ENCODE peak calls at places on chromosome 21, in eight cellular contexts. Q, T, M, F, R, Y, Z and W are unnamed samples.

GRCh38 chr21:36854391-36854790 is 112.1 kb downstream of the HLCS start:
- DNase-seq in Q (no peak), T (no peak), M (no peak), F (peak), R (no peak), Y (no peak), Z (peak), W (peak)

GRCh38 chr21:31911138-31911907 is 38.5 kb downstream of the HUNK start:
- DNase-seq in Q (no peak), T (no peak), M (no peak), F (no peak), R (no peak), Y (no peak), Z (no peak), W (no peak)

GRCh38 chr21:17779486-17779885 is 39.7 kb downstream of the C21orf91 start:
- DNase-seq in Q (no peak), T (no peak), M (no peak), F (no peak), R (no peak), Y (no peak), Z (no peak), W (no peak)

GRCh38 chr21:43585924-43586411 is 73.3 kb downstream of the HSF2BP start:
- DNase-seq in Q (peak), T (peak), M (no peak), F (no peak), R (no peak), Y (peak), Z (peak), W (no peak)

GRCh38 chr21:44011123-44011773 is 861 bp upstream of the TRAPPC10 start:
- DNase-seq in Q (no peak), T (no peak), M (no peak), F (no peak), R (peak), Y (no peak), Z (peak), W (no peak)

GRCh38 chr21:38661296-38662223 is 144.2 kb upstream of the ETS2 start:
- DNase-seq in Q (no peak), T (no peak), M (no peak), F (no peak), R (no peak), Y (no peak), Z (peak), W (peak)

GRCh38 chr21:27703806-27704205 is 736.9 kb upstream of the ADAMTS5 start:
- DNase-seq in Q (no peak), T (no peak), M (no peak), F (no peak), R (no peak), Y (no peak), Z (no peak), W (no peak)

GRCh38 chr21:33640697-33641338 is 723 bp downstream of the CRYZL1 start:
- DNase-seq in Q (no peak), T (peak), M (no peak), F (no peak), R (no peak), Y (no peak), Z (no peak), W (peak)

GRCh38 chr21:31888936-31889371 is 16.1 kb downstream of the HUNK start:
- DNase-seq in Q (no peak), T (peak), M (no peak), F (no peak), R (no peak), Y (no peak), Z (no peak), W (no peak)

GRCh38 chr21:27157097-27157496 is 190.2 kb upstream of the ADAMTS5 start:
- DNase-seq in Q (no peak), T (no peak), M (no peak), F (no peak), R (no peak), Y (no peak), Z (no peak), W (no peak)

GRCh38 chr21:43884861-43885370 is 19.9 kb downstream of the AGPAT3 start:
- DNase-seq in Q (no peak), T (no peak), M (no peak), F (no peak), R (no peak), Y (no peak), Z (peak), W (peak)

GRCh38 chr21:28454978-28455600 is 537.6 kb downstream of the LTN1 start:
- DNase-seq in Q (no peak), T (no peak), M (no peak), F (no peak), R (no peak), Y (no peak), Z (no peak), W (no peak)

GRCh38 chr21:17967319-17967718 is 148.2 kb upstream of the C21orf91 start:
- DNase-seq in Q (no peak), T (no peak), M (no peak), F (no peak), R (no peak), Y (no peak), Z (no peak), W (no peak)

GRCh38 chr21:27425172-27425571 is 458.3 kb upstream of the ADAMTS5 start:
- DNase-seq in Q (no peak), T (no peak), M (no peak), F (no peak), R (no peak), Y (no peak), Z (no peak), W (no peak)

GRCh38 chr21:31132574-31133242 is 94.4 kb upstream of the KRTAP19-8 start:
- DNase-seq in Q (no peak), T (no peak), M (no peak), F (no peak), R (no peak), Y (no peak), Z (no peak), W (no peak)

GRCh38 chr21:35921471-35921870 is 138.9 kb downstream of the SETD4 start:
- DNase-seq in Q (no peak), T (no peak), M (no peak), F (no peak), R (no peak), Y (no peak), Z (no peak), W (no peak)

GRCh38 chr21:33470701-33471100 is 9.1 kb downstream of the TMEM50B start:
- DNase-seq in Q (no peak), T (no peak), M (no peak), F (no peak), R (no peak), Y (no peak), Z (no peak), W (no peak)

GRCh38 chr21:33843216-33843615 is 72.4 kb downstream of the ATP5PO start:
- DNase-seq in Q (no peak), T (no peak), M (no peak), F (no peak), R (no peak), Y (no peak), Z (no peak), W (no peak)

GRCh38 chr21:36727886-36728285 is 29.0 kb downstream of the SIM2 start:
- DNase-seq in Q (no peak), T (no peak), M (no peak), F (no peak), R (no peak), Y (no peak), Z (no peak), W (no peak)

GRCh38 chr21:27422435-27422834 is 455.5 kb upstream of the ADAMTS5 start:
- DNase-seq in Q (no peak), T (no peak), M (no peak), F (no peak), R (no peak), Y (no peak), Z (no peak), W (no peak)

GRCh38 chr21:33149166-33149565 is 79.2 kb downstream of the OLIG1 start:
- DNase-seq in Q (no peak), T (no peak), M (no peak), F (no peak), R (no peak), Y (no peak), Z (no peak), W (no peak)

GRCh38 chr21:26572668-26573381 is at the start of gene CYYR1:
- DNase-seq in Q (no peak), T (no peak), M (no peak), F (peak), R (no peak), Y (no peak), Z (peak), W (no peak)

GRCh38 chr21:38352536-38353219 is 95.9 kb downstream of the KCNJ15 start:
- DNase-seq in Q (no peak), T (peak), M (no peak), F (no peak), R (no peak), Y (peak), Z (no peak), W (peak)

GRCh38 chr21:43728467-43729390 is 9.8 kb downstream of the PDXK start:
- DNase-seq in Q (peak), T (peak), M (peak), F (peak), R (peak), Y (peak), Z (peak), W (peak)

GRCh38 chr21:28160378-28160777 is 832.3 kb downstream of the LTN1 start:
- DNase-seq in Q (no peak), T (no peak), M (no peak), F (no peak), R (peak), Y (no peak), Z (no peak), W (no peak)

GRCh38 chr21:10641107-10641506 is 119.7 kb downstream of the TPTE start:
- DNase-seq in Q (no peak), T (no peak), M (no peak), F (no peak), R (no peak), Y (no peak), Z (no peak), W (no peak)

GRCh38 chr21:34886554-34887385 is 162.3 kb downstream of the RUNX1 start:
- DNase-seq in Q (peak), T (peak), M (no peak), F (no peak), R (peak), Y (no peak), Z (no peak), W (peak)
- TF ChIP-seq POLR2A in Q (no peak), T (no peak), M (no peak), F (no peak), R (no peak), Y (no peak), Z (no peak), W (no peak)

DNA sequence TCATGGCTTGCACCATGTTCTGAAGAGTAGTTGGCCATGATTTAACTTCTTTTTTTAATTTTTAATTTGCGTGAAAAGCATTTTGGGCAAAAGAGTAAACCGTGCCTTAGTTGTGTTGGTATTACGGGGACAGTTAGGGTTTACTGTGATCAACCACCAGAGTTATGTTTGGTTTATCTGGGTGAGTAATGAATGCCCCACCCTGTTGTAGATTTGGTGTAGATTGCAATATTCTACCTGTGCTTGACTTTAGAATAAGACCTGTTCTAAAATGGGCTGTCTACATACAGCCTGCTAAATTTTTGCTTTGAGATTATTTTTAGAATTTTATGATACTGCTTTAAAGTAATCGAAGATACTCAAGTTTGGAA is 1.4 kb downstream of the USP25 start:
- DNase-seq in Q (no peak), T (no peak), M (no peak), F (no peak), R (no peak), Y (no peak), Z (no peak), W (peak)
- TF ChIP-seq POLR2A in Q (no peak), T (no peak), M (no peak), F (no peak), R (no peak), Y (no peak), Z (no peak), W (no peak)

DNA sequence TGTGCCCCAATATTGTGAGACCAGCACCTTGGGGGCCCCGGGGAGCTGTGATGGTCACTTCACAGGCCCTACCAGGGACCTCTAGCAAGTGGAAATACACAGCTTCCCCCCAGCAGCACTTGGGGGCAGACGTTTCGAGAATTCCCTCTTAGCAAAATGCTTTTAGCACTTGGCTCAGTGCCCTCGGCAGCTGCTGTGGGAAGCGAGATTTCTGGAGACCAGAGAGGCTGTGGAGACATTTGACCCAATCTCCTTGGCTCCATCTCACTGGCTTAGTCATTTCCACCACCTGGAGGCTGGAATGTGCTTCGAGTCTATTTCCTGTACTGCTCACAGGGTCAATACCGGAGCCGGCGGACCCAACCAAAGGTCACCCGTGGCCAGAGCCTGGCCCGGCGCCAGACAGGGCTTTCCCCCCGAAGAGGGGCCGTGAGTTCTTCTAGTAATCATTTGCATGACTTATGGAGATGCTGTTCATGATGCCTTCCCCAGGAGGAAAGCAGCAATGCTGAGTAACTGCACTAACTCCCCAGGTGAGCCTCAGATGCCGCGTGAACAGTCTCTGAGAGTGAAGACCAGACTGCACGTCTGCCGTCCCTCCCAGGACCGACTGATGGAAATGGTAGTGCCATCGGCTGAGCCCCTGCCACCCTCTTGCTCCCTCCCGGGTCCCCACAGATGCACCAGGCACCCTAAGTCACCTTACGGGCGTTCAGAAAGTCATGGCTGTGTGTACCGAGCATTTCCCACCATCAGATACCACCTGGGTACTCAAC is 4.4 kb upstream of the C2CD2 start:
- DNase-seq in Q (no peak), T (peak), M (peak), F (no peak), R (no peak), Y (peak), Z (peak), W (peak)
- TF ChIP-seq POLR2A in Q (no peak), T (no peak), M (no peak), F (no peak), R (no peak), Y (no peak), Z (no peak), W (no peak)

GRCh38 chr21:45227735-45228134 is 60.0 kb downstream of the POFUT2 start:
- DNase-seq in Q (no peak), T (no peak), M (no peak), F (no peak), R (no peak), Y (no peak), Z (no peak), W (no peak)
- TF ChIP-seq POLR2A in Q (no peak), T (no peak), M (no peak), F (no peak), R (no peak), Y (no peak), Z (no peak), W (no peak)

GRCh38 chr21:41425954-41426655 is at the start of gene MX1:
- DNase-seq in Q (peak), T (peak), M (peak), F (no peak), R (peak), Y (peak), Z (peak), W (no peak)
- TF ChIP-seq POLR2A in Q (peak), T (peak), M (peak), F (peak), R (no peak), Y (peak), Z (no peak), W (no peak)

GRCh38 chr21:41167348-41168342 is at the start of gene BACE2:
- DNase-seq in Q (peak), T (peak), M (peak), F (no peak), R (peak), Y (peak), Z (peak), W (peak)

GRCh38 chr21:41166947-41167346 is 1.0 kb upstream of the BACE2 start:
- DNase-seq in Q (no peak), T (peak), M (no peak), F (no peak), R (peak), Y (no peak), Z (no peak), W (no peak)

GRCh38 chr21:41169701-41170100 is 1.7 kb downstream of the BACE2 start:
- DNase-seq in Q (no peak), T (no peak), M (no peak), F (no peak), R (no peak), Y (no peak), Z (no peak), W (no peak)

GRCh38 chr21:41169258-41169576 is 1.3 kb downstream of the BACE2 start:
- DNase-seq in Q (no peak), T (no peak), M (no peak), F (no peak), R (no peak), Y (no peak), Z (no peak), W (no peak)

DNA sequence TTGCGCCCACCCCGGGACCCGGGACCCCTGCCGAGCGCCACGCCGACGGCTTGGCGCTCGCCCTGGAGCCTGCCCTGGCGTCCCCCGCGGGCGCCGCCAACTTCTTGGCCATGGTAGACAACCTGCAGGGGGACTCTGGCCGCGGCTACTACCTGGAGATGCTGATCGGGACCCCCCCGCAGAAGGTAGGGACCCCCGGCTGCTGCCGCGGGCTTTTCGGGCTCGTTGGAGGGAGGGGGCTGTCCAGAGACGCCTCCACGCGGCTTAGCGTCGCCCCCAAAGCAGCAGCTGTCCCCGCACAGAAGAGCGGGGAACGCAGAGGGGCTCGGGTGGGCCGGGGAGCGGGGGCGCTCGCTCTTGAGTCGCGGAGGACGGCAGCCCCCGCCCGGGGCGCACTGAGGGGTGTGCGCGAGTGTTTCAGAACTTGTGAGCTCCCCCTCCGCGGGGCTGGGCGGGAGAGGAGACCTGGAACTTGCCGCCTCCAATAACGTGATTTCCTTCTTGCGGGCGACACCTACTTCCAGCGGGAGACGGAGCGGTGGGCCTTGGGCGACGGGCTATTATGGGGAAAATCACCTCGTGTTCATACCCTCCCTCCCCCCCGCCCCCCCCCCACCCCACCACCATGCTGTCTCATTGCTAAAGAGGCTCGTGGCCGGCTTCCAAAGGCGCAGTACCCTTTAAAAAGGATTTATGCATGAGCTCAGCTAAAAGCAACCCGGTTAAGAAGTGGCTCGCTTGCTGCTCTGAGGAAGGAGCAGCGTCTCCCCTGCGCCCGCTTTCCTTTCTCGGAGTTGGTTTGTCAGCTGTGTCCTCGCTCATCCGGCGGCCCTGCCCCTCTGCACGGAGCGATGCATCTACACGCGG is 664 bp downstream of the BACE2 start:
- DNase-seq in Q (peak), T (peak), M (peak), F (no peak), R (peak), Y (peak), Z (peak), W (no peak)
- TF ChIP-seq POLR2A in Q (no peak), T (no peak), M (no peak), F (no peak), R (no peak), Y (no peak), Z (no peak), W (no peak)